ENCODE peak calls at places on chromosomes 3 and 15, in five cellular contexts. R, S, H, K and N are unnamed samples. For H3K9me3 and H3K4me1, the result is how much of the 10 kb centered on the place peaks cover.

GRCh38 chr15:43955140-43955539 is 128.3 kb downstream of the WDR76 start:
- DNase-seq in R (no peak), S (no peak), H (no peak), K (peak), N (no peak)

GRCh38 chr15:31357148-31357547 is 30.5 kb downstream of the KLF13 start:
- DNase-seq in R (no peak), S (no peak), H (no peak), K (no peak), N (peak)

GRCh38 chr3:177220136-177220974 is 23.1 kb upstream of the TBL1XR1 start:
- DNase-seq in R (no peak), S (no peak), H (no peak), K (no peak), N (no peak)

GRCh38 chr3:66572090-66572632 is 71.3 kb upstream of the LRIG1 start:
- DNase-seq in R (no peak), S (no peak), H (no peak), K (no peak), N (no peak)

GRCh38 chr15:82571722-82572222 is 31.5 kb upstream of the RPS17 start:
- DNase-seq in R (peak), S (peak), H (peak), K (no peak), N (peak)

GRCh38 chr15:53835309-53835708 is 75.8 kb upstream of the WDR72 start:
- DNase-seq in R (no peak), S (no peak), H (no peak), K (no peak), N (no peak)

GRCh38 chr3:37262816-37263393 is 88.5 kb upstream of the LRRFIP2 start:
- DNase-seq in R (no peak), S (peak), H (no peak), K (no peak), N (no peak)

GRCh38 chr3:160921020-160921635 is 165.1 kb downstream of the PPM1L start:
- DNase-seq in R (peak), S (peak), H (peak), K (no peak), N (no peak)

GRCh38 chr15:101499863-101500713 is 10.6 kb upstream of the PCSK6 start:
- DNase-seq in R (peak), S (peak), H (no peak), K (peak), N (peak)

GRCh38 chr3:98457543-98457942 is 5.5 kb upstream of the OR5K1 start:
- DNase-seq in R (no peak), S (no peak), H (no peak), K (no peak), N (no peak)

GRCh38 chr3:65953301-65953812 is 85.4 kb downstream of the MAGI1 start:
- DNase-seq in R (no peak), S (no peak), H (no peak), K (no peak), N (peak)

GRCh38 chr3:42505849-42506410 is 3.5 kb downstream of the VIPR1 start:
- DNase-seq in R (no peak), S (no peak), H (no peak), K (no peak), N (peak)

GRCh38 chr3:10290476-10291138 is 2.1 kb downstream of the GHRL start:
- DNase-seq in R (no peak), S (no peak), H (no peak), K (no peak), N (no peak)

GRCh38 chr3:66302288-66302687 is 81.5 kb downstream of the SLC25A26 start:
- DNase-seq in R (no peak), S (peak), H (no peak), K (no peak), N (peak)

GRCh38 chr15:64247906-64248541 is 85.2 kb upstream of the PPIB start:
- DNase-seq in R (no peak), S (peak), H (no peak), K (no peak), N (no peak)

GRCh38 chr3:187808466-187809291 is 63.4 kb upstream of the BCL6 start:
- DNase-seq in R (no peak), S (no peak), H (no peak), K (no peak), N (peak)

GRCh38 chr3:28917895-28918294 is 363.0 kb upstream of the RBMS3 start:
- DNase-seq in R (no peak), S (no peak), H (no peak), K (no peak), N (no peak)

GRCh38 chr3:120022729-120023128 is 71.5 kb downstream of the GSK3B start:
- DNase-seq in R (no peak), S (peak), H (no peak), K (no peak), N (no peak)

GRCh38 chr3:23162939-23163338 is 40.2 kb upstream of the UBE2E2 start:
- DNase-seq in R (no peak), S (no peak), H (no peak), K (no peak), N (no peak)

GRCh38 chr15:66287461-66288055 is 5.8 kb upstream of the DIS3L start:
- DNase-seq in R (no peak), S (peak), H (no peak), K (no peak), N (no peak)

GRCh38 chr3:123039178-123039577 is 11.6 kb upstream of the SEMA5B start:
- DNase-seq in R (no peak), S (no peak), H (no peak), K (no peak), N (no peak)

GRCh38 chr3:9302425-9303181 is 53.2 kb upstream of the SRGAP3 start:
- DNase-seq in R (peak), S (peak), H (peak), K (no peak), N (peak)

GRCh38 chr3:98780343-98780742 is 17.2 kb downstream of the ST3GAL6 start:
- DNase-seq in R (no peak), S (no peak), H (no peak), K (no peak), N (no peak)

GRCh38 chr15:93333826-93334225 is 244.8 kb upstream of the RGMA start:
- DNase-seq in R (peak), S (no peak), H (no peak), K (no peak), N (no peak)

DNA sequence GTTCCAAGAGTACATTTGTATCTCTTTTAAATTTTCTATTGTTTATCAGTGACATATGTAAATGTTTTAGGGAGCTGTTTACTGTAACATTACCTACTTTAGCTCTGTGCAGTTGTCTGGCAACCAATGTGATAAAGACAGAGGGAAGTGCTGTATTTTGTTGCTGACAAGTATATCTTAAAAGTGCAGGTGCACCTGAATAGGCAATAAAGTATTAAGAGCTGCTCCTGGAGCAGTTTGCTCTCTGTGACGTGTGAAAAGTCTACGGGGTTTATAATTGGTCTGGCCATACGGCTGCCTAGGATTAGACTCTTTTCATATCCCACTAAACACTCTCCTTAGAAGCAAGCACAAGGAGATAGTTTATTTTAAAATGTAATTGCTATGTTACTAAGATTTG is 178.3 kb downstream of the IGF1R start:
- DNase-seq in R (no peak), S (no peak), H (no peak), K (no peak), N (no peak)
- H3K9me3 ChIP-seq in R (under half), S (under half), H (under half), K (under half), N (under half)

GRCh38 chr3:50195501-50196252 is 4.3 kb downstream of the GNAT1 start:
- DNase-seq in R (no peak), S (peak), H (no peak), K (no peak), N (no peak)

GRCh38 chr3:50194903-50195500 is 3.6 kb downstream of the GNAT1 start:
- DNase-seq in R (no peak), S (peak), H (no peak), K (no peak), N (no peak)

GRCh38 chr3:50193746-50194127 is 2.3 kb downstream of the GNAT1 start:
- DNase-seq in R (no peak), S (no peak), H (no peak), K (no peak), N (no peak)

GRCh38 chr3:50194128-50194902 is 2.9 kb downstream of the GNAT1 start:
- DNase-seq in R (peak), S (peak), H (peak), K (peak), N (peak)

DNA sequence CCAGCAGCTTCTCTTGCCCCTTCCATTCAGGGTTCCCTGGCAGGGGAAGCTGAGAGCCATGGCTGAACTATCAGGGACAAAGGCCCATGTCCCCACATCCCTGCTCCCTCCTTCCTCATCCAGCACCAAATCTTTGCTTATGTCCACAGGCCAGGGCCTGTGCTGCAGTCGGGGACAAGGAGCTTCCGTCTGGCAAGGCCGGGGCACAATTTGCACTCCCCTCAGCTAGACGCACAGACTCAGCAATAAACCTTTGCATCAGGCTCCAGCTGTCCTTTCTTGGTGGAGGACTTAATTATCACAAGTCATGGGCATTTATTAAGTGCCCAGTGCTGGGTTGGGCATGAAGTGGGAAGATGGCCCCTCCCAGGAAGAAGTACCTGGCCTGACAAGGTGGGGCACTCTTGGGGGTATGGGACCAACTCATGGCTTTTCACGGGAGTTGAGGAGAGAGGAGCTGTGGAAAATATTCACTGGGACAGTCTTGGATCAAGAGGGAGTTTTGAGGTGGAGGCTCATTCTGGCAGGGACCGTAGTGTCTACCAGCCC is 4.9 kb downstream of the GNAT1 start:
- DNase-seq in R (no peak), S (no peak), H (no peak), K (no peak), N (no peak)
- H3K4me1 ChIP-seq in R (under half), S (under half), H (under half), K (under half), N (under half)

GRCh38 chr15:58490405-58491150 is 58.8 kb downstream of the LIPC start:
- DNase-seq in R (peak), S (no peak), H (no peak), K (no peak), N (no peak)
- H3K9me3 ChIP-seq in R (under half), S (under half), H (under half), K (under half), N (under half)

GRCh38 chr3:39460677-39461076 is 6.8 kb upstream of the MOBP start:
- DNase-seq in R (no peak), S (no peak), H (no peak), K (no peak), N (no peak)

GRCh38 chr3:39453134-39453533 is 14.3 kb upstream of the MOBP start:
- DNase-seq in R (no peak), S (no peak), H (no peak), K (no peak), N (no peak)

GRCh38 chr3:39454818-39455217 is 12.7 kb upstream of the MOBP start:
- DNase-seq in R (no peak), S (no peak), H (no peak), K (no peak), N (no peak)

GRCh38 chr3:39456159-39456558 is 11.3 kb upstream of the MOBP start:
- DNase-seq in R (no peak), S (no peak), H (no peak), K (no peak), N (no peak)

DNA sequence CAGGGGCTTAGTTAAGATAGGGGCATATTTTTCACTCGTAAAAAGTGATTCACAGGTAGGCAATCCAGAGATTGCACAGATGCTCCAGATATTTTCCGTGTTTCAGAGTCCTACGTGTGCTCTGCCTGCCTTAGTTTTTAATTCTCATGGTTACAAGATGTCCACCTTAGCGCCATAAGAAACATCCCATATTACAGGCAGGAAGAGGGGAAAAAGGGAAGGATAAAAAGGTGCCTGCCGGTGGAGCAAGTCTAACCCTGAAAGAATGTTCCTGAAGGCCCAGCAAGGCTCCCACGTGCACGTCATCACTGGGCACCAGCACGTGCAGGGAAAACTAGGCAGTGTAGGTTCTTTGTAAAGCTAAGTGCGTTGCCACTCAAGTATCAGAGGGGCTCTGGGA is 10.1 kb upstream of the MOBP start:
- DNase-seq in R (no peak), S (no peak), H (no peak), K (no peak), N (no peak)
- H3K4me1 ChIP-seq in R (under half), S (under half), H (under half), K (under half), N (under half)

DNA sequence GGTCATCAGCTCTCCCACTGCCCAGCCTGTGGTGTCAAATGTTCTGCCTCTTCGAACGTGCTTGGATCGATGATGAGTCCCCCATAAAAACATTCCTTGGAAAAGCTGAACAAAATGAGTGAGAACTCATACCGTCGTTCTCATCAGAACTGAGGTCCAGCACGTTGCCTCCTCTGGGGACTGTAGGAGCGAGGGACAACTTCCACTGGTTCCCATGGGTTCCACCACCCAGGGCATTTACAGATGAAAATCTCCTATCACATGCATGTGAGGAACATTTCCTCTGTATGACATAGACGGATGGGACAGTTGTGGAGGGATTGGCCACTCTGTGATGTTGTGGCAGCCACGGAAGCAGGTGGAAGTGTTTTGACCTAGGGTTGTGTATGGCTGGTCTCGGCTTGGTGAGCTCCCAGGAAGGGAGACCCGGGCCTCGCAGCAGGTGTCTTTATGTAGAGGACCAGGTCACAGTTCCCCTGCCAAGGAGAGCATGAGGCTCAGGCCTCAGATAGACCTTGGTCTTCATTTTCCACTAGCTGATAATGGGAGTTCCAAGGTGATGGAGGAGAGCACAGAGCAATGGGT is 113.0 kb downstream of the SNRPN start:
- DNase-seq in R (no peak), S (no peak), H (no peak), K (no peak), N (no peak)
- H3K9me3 ChIP-seq in R (under half), S (under half), H (under half), K (half or more), N (half or more)